ENCODE peak calls at places on chromosomes 4 and X, in seven cellular contexts. V is psoas muscle, C is Caco-2, K is neural progenitor cell, A is GM23338, L is fibroblast of lung, O is right atrium auricular region. E is an unnamed sample.

GRCh38 chrX:51766546-51766945 is 23.3 kb downstream of the GSPT2 start:
- DNase-seq in V (no peak), C (no peak), K (no peak), A (no peak), L (no peak), O (no peak), E (no peak)

GRCh38 chrX:150643271-150643670 is 49.9 kb upstream of the MTMR1 start:
- DNase-seq in V (no peak), C (no peak), K (no peak), A (no peak), L (peak; percentile 32), O (no peak), E (no peak)

GRCh38 chr4:136637071-136637777 is 895.1 kb downstream of the PCDH18 start:
- DNase-seq in V (peak; percentile 44), C (no peak), K (peak; percentile 71), A (peak; percentile 83), L (peak; percentile 18), O (no peak), E (no peak)

GRCh38 chr4:88158360-88159136 is at the start of gene ABCG2:
- DNase-seq in V (no peak), C (peak; percentile 42), K (peak; percentile 72), A (peak; percentile 85), L (peak; percentile 46), O (no peak), E (no peak)

GRCh38 chr4:17544205-17544604 is 29.2 kb downstream of the CLRN2 start:
- DNase-seq in V (no peak), C (no peak), K (no peak), A (peak; percentile 46), L (no peak), O (no peak), E (no peak)

GRCh38 chrX:39242187-39242586 is 440.9 kb downstream of the MID1IP1 start:
- DNase-seq in V (no peak), C (peak; percentile 36), K (peak; percentile 44), A (peak; percentile 51), L (peak; percentile 6), O (no peak), E (no peak)

GRCh38 chrX:17984415-17984814 is 123.3 kb upstream of the RAI2 start:
- DNase-seq in V (no peak), C (no peak), K (peak; percentile 34), A (no peak), L (no peak), O (no peak), E (no peak)

GRCh38 chr4:7029212-7029611 is 14.0 kb upstream of the TADA2B start:
- DNase-seq in V (peak; percentile 13), C (no peak), K (no peak), A (no peak), L (no peak), O (no peak), E (no peak)

GRCh38 chrX:49066690-49067089 is 7.1 kb downstream of the PRAF2 start:
- DNase-seq in V (no peak), C (no peak), K (peak; percentile 24), A (no peak), L (no peak), O (no peak), E (no peak)

GRCh38 chrX:8783100-8784098 is 17.8 kb downstream of the FAM9A start:
- DNase-seq in V (no peak), C (no peak), K (peak; percentile 8), A (peak; percentile 79), L (no peak), O (no peak), E (no peak)

GRCh38 chr4:139655116-139655515 is 10.5 kb upstream of the MGST2 start:
- DNase-seq in V (no peak), C (peak; percentile 63), K (peak; percentile 33), A (no peak), L (peak; percentile 49), O (no peak), E (no peak)

GRCh38 chr4:8838911-8839431 is 32.7 kb downstream of the HMX1 start:
- DNase-seq in V (peak; percentile 21), C (peak; percentile 14), K (no peak), A (no peak), L (no peak), O (no peak), E (no peak)

GRCh38 chr4:73726000-73726399 is 14.4 kb upstream of the CXCL8 start:
- DNase-seq in V (no peak), C (no peak), K (no peak), A (no peak), L (peak; percentile 87), O (no peak), E (no peak)

GRCh38 chr4:79273918-79274317 is 51.9 kb downstream of the NAA11 start:
- DNase-seq in V (no peak), C (no peak), K (no peak), A (no peak), L (peak; percentile 15), O (no peak), E (no peak)
- H3K4me1 ChIP-seq in V (no peaks in the 10 kb centered on the region), C (no peaks in the 10 kb centered on the region), K (peaks cover 11% of the 10 kb centered on the region), A (peaks cover 8% of the 10 kb centered on the region), L (no peaks in the 10 kb centered on the region), O (no peaks in the 10 kb centered on the region), E (no peaks in the 10 kb centered on the region)

DNA sequence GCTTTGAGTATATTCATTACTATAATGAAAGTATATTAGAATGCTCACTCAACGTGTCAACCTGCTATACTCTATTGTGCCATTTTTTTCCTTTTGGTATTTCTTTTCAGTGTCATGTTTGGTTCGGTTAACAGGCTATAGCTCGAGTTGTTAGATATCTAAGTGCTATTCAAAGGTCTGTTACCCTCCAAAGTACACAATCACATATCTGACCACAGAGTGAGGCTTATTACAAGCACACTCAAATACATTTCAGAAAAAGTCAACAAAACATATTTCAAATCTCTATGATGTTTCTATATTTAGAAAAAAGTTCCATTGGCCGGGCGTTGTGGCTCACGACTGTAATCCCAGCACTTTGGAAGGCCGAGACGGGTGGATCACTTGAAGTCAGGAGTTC is 32.8 kb downstream of the WNK3 start:
- DNase-seq in V (no peak), C (no peak), K (no peak), A (no peak), L (no peak), O (no peak), E (no peak)
- H3K4me3 ChIP-seq in V (no peak overlapping the region), C (no peak overlapping the region), K (no peak overlapping the region), A (no peak overlapping the region), L (no peak overlapping the region), O (no peak overlapping the region), E (no peak overlapping the region)

DNA sequence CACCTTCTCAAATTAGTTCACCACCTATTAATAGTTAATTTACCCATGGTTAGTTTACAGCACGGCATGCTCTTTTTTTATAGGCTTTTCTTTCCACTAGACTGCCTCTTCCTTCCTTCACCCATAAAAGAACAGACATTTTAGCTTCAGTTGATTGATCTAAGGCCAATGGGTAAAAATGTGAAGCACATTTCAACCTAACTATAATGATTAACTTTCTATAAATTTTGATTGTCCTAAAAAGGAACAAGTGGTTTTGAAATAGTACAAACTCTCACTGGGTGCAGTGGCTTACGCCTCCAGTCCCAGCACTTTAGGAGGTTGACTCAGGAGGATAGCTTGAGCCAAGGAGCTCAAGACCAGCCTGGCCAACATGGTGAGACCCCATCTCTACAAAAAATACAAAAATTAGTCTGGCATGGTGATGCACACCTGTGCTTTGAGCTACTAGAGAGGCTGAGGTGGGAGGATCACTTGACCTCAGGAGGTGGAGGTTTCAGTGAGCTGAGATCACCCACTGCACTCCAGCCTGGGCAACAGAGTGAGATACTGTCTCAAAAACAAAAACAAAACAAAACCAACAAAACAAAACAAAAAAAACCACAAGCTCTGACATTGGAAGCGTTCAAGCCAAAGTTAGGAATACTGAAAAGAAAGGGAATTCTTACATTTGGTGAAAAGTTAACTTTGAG is 89.9 kb upstream of the FAT1 start:
- DNase-seq in V (no peak), C (no peak), K (no peak), A (no peak), L (no peak), O (no peak), E (no peak)
- H3K4me1 ChIP-seq in V (no peaks in the 10 kb centered on the region), C (no peaks in the 10 kb centered on the region), K (peaks cover 33% of the 10 kb centered on the region), A (no peaks in the 10 kb centered on the region), L (no peaks in the 10 kb centered on the region), O (no peaks in the 10 kb centered on the region), E (no peaks in the 10 kb centered on the region)

DNA sequence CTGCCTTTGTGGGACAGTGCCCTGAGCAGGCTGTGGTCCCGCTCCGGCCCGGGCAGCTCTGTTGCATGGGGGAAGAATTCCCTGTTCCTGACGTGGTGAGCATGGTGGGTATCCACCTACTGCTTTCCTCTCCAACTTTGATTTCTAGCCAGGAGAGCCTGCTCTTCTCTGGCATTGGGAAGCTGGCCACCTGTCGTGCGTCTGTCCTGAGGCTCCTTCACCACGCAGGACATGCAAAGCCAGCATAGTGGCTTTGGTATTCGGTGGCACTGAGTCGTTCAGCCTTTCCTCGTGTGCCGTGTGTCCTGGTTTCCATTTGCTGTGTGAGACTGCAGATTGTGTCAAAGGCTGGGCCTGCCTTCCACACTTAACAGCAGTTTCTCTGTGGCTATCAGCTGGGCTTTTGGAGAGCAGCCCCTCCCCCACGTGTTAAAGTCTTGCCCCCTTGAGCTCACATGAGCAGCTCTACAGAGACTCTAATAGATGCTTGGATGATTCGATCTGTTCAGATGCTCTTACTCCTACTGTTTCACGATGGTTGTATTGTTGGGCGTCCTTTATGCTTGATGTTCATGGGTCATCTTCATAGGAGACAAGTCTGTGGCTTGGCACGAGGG is 46.4 kb upstream of the CLCN4 start:
- DNase-seq in V (no peak), C (no peak), K (no peak), A (no peak), L (no peak), O (no peak), E (no peak)
- H3K4me3 ChIP-seq in V (no peak overlapping the region), C (no peak overlapping the region), K (no peak overlapping the region), A (no peak overlapping the region), L (no peak overlapping the region), O (no peak overlapping the region), E (no peak overlapping the region)

DNA sequence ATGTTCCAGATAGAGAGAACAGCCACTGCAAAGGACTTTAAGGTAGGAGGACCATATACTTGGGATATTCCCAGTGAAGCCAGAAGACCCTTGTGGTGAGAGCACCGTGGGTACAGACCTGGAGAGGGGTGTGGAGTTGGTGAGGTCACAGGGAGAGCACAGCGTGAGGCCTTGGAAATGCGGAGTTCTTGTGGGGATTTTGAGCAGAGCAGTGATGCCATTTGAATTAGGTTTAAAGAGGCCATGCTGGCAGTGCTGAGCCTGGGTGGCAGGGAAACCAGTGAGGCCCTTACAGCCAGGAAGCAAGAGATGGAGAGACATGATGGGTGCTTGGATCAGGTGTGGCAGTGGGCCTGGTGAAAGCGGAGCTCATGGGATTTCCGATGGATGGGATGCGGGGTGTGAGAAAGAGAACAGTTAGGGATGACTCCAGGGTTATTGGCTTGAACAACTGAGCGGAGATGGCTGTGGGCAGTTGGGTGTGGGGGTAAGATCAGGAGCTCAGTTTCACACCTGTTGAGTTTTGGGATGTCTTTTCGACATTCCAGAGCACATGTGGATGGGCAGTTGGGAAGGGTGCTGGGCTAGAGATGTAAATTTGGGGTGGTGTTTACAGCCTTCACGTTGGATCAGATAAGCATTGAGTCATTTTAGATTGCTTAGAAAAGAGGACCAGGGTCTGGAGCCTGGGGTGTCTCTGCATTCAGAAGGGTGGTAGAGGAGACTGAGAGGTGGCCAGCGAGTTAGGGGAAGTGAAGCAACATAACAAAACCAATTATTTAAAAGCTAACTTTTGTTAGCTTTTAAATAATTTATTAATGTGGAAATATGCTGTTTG is 68.9 kb downstream of the TMEM131L start:
- DNase-seq in V (no peak), C (no peak), K (no peak), A (no peak), L (no peak), O (no peak), E (no peak)
- H3K4me1 ChIP-seq in V (peaks cover 87% of the 10 kb centered on the region), C (peaks cover 14% of the 10 kb centered on the region), K (peaks cover 29% of the 10 kb centered on the region), A (peaks cover 63% of the 10 kb centered on the region), L (peaks cover 3% of the 10 kb centered on the region), O (peaks cover 64% of the 10 kb centered on the region), E (no peaks in the 10 kb centered on the region)